ENCODE peak calls at places on chromosomes 7 and 10, in four cellular contexts. One of them, this sample, is unnamed.
A peak's percentile ranks its signal among the peaks of the same experiment; 100 is the strongest.

GRCh38 chr10:128629111-128630096 is 503.2 kb upstream of the MKI67 start:
- DNase-seq in neural progenitor cell: no peak
- DNase-seq in fibroblast of lung: no peak
- DNase-seq in mammary epithelial cell: peak; percentile 98
- DNase-seq in this sample: no peak

GRCh38 chr7:136523581-136523980 is 344.9 kb upstream of the CHRM2 start:
- DNase-seq in neural progenitor cell: no peak
- DNase-seq in fibroblast of lung: no peak
- DNase-seq in mammary epithelial cell: no peak
- DNase-seq in this sample: no peak

GRCh38 chr7:17139081-17139480 is 159.4 kb upstream of the AHR start:
- DNase-seq in neural progenitor cell: no peak
- DNase-seq in fibroblast of lung: no peak
- DNase-seq in mammary epithelial cell: no peak
- DNase-seq in this sample: no peak

GRCh38 chr7:90709501-90710465 is 113.7 kb downstream of the CDK14 start:
- DNase-seq in neural progenitor cell: no peak
- DNase-seq in fibroblast of lung: peak; percentile 71
- DNase-seq in mammary epithelial cell: peak; percentile 9
- DNase-seq in this sample: peak; percentile 81

GRCh38 chr7:101161692-101162461 is 3.5 kb downstream of the VGF start:
- DNase-seq in neural progenitor cell: peak; percentile 46
- DNase-seq in fibroblast of lung: no peak
- DNase-seq in mammary epithelial cell: no peak
- DNase-seq in this sample: no peak

GRCh38 chr10:120283093-120283492 is 173.9 kb upstream of the PLPP4 start:
- DNase-seq in neural progenitor cell: no peak
- DNase-seq in fibroblast of lung: no peak
- DNase-seq in mammary epithelial cell: no peak
- DNase-seq in this sample: no peak

GRCh38 chr10:14259696-14260595 is 70.8 kb downstream of the FRMD4A start:
- DNase-seq in neural progenitor cell: no peak
- DNase-seq in fibroblast of lung: peak; percentile 71
- DNase-seq in mammary epithelial cell: no peak
- DNase-seq in this sample: no peak

GRCh38 chr7:86504229-86504628 is 139.5 kb upstream of the GRM3 start:
- DNase-seq in neural progenitor cell: no peak
- DNase-seq in fibroblast of lung: no peak
- DNase-seq in mammary epithelial cell: no peak
- DNase-seq in this sample: no peak

GRCh38 chr7:82362129-82362528 is 81.4 kb downstream of the CACNA2D1 start:
- DNase-seq in neural progenitor cell: no peak
- DNase-seq in fibroblast of lung: peak; percentile 44
- DNase-seq in mammary epithelial cell: peak; percentile 38
- DNase-seq in this sample: no peak

GRCh38 chr10:128892005-128892404 is 575.0 kb upstream of the MGMT start:
- DNase-seq in neural progenitor cell: no peak
- DNase-seq in fibroblast of lung: no peak
- DNase-seq in mammary epithelial cell: no peak
- DNase-seq in this sample: no peak

GRCh38 chr10:14736043-14736442 is 38.7 kb downstream of the FAM107B start:
- DNase-seq in neural progenitor cell: no peak
- DNase-seq in fibroblast of lung: no peak
- DNase-seq in mammary epithelial cell: no peak
- DNase-seq in this sample: no peak

GRCh38 chr10:79375321-79376077 is 28.2 kb downstream of the PPIF start:
- DNase-seq in neural progenitor cell: no peak
- DNase-seq in fibroblast of lung: no peak
- DNase-seq in mammary epithelial cell: peak; percentile 35
- DNase-seq in this sample: no peak

GRCh38 chr7:27782849-27783248 is 42.9 kb downstream of the TAX1BP1 start:
- DNase-seq in neural progenitor cell: no peak
- DNase-seq in fibroblast of lung: no peak
- DNase-seq in mammary epithelial cell: peak; percentile 56
- DNase-seq in this sample: peak; percentile 60

GRCh38 chr10:115665549-115665948 is 572.4 kb downstream of the ATRNL1 start:
- DNase-seq in neural progenitor cell: no peak
- DNase-seq in fibroblast of lung: peak; percentile 1
- DNase-seq in mammary epithelial cell: no peak
- DNase-seq in this sample: no peak

GRCh38 chr7:102413071-102413470 is 16.9 kb downstream of the PRKRIP1 start:
- DNase-seq in neural progenitor cell: no peak
- DNase-seq in fibroblast of lung: no peak
- DNase-seq in mammary epithelial cell: no peak
- DNase-seq in this sample: no peak

GRCh38 chr7:141920281-141920680 is 4.1 kb downstream of the OR9A4 start:
- DNase-seq in neural progenitor cell: no peak
- DNase-seq in fibroblast of lung: no peak
- DNase-seq in mammary epithelial cell: peak; percentile 82
- DNase-seq in this sample: no peak

GRCh38 chr10:128759174-128759573 is 633.0 kb upstream of the MKI67 start:
- DNase-seq in neural progenitor cell: no peak
- DNase-seq in fibroblast of lung: no peak
- DNase-seq in mammary epithelial cell: no peak
- DNase-seq in this sample: no peak

GRCh38 chr10:103916254-103916653 is 1.7 kb downstream of the STN1 start:
- DNase-seq in neural progenitor cell: no peak
- DNase-seq in fibroblast of lung: no peak
- DNase-seq in mammary epithelial cell: peak; percentile 11
- DNase-seq in this sample: no peak

GRCh38 chr7:147438216-147438615 is 1152.3 kb upstream of the C7orf33 start:
- DNase-seq in neural progenitor cell: no peak
- DNase-seq in fibroblast of lung: no peak
- DNase-seq in mammary epithelial cell: no peak
- DNase-seq in this sample: no peak

GRCh38 chr10:97067716-97068391 is 117.9 kb downstream of the SLIT1 start:
- DNase-seq in neural progenitor cell: peak; percentile 56
- DNase-seq in fibroblast of lung: no peak
- DNase-seq in mammary epithelial cell: no peak
- DNase-seq in this sample: no peak

GRCh38 chr7:157885140-157885539 is 548.3 kb downstream of the DNAJB6 start:
- DNase-seq in neural progenitor cell: no peak
- DNase-seq in fibroblast of lung: no peak
- DNase-seq in mammary epithelial cell: no peak
- DNase-seq in this sample: no peak

GRCh38 chr10:7436490-7437100 is 25.8 kb upstream of the SFMBT2 start:
- DNase-seq in neural progenitor cell: no peak
- DNase-seq in fibroblast of lung: peak; percentile 32
- DNase-seq in mammary epithelial cell: no peak
- DNase-seq in this sample: no peak

GRCh38 chr7:157703131-157703530 is 366.3 kb downstream of the DNAJB6 start:
- DNase-seq in neural progenitor cell: no peak
- DNase-seq in fibroblast of lung: no peak
- DNase-seq in mammary epithelial cell: no peak
- DNase-seq in this sample: no peak

GRCh38 chr7:149772236-149772820 is 1.1 kb downstream of the ZNF467 start:
- DNase-seq in neural progenitor cell: peak; percentile 65
- DNase-seq in fibroblast of lung: no peak
- DNase-seq in mammary epithelial cell: no peak
- DNase-seq in this sample: no peak

GRCh38 chr10:100881552-100882250 is 31.1 kb upstream of the SLF2 start:
- DNase-seq in neural progenitor cell: no peak
- DNase-seq in fibroblast of lung: no peak
- DNase-seq in mammary epithelial cell: no peak
- DNase-seq in this sample: no peak

GRCh38 chr7:82257118-82257695 is 186.4 kb downstream of the CACNA2D1 start:
- DNase-seq in neural progenitor cell: no peak
- DNase-seq in fibroblast of lung: no peak
- DNase-seq in mammary epithelial cell: no peak
- DNase-seq in this sample: no peak

GRCh38 chr7:142799483-142799882 is 28.7 kb downstream of the PRSS2 start:
- DNase-seq in neural progenitor cell: no peak
- DNase-seq in fibroblast of lung: no peak
- DNase-seq in mammary epithelial cell: no peak
- DNase-seq in this sample: no peak

GRCh38 chr7:78232806-78233205 is 434.2 kb downstream of the PHTF2 start:
- DNase-seq in neural progenitor cell: no peak
- DNase-seq in fibroblast of lung: no peak
- DNase-seq in mammary epithelial cell: no peak
- DNase-seq in this sample: no peak

GRCh38 chr10:12358863-12359647 is 9.7 kb downstream of the CAMK1D start:
- DNase-seq in neural progenitor cell: peak; percentile 30
- DNase-seq in fibroblast of lung: no peak
- DNase-seq in mammary epithelial cell: no peak
- DNase-seq in this sample: no peak
- H3K9ac ChIP-seq in neural progenitor cell: no peak overlapping the region
- H3K9ac ChIP-seq in fibroblast of lung: no peak overlapping the region
- H3K9ac ChIP-seq in mammary epithelial cell: no peak overlapping the region
- H3K9ac ChIP-seq in this sample: no peak overlapping the region

GRCh38 chr7:116592445-116592844 is 67.6 kb downstream of the CAV1 start:
- DNase-seq in neural progenitor cell: no peak
- DNase-seq in fibroblast of lung: no peak
- DNase-seq in mammary epithelial cell: no peak
- DNase-seq in this sample: peak; percentile 96
- TF ChIP-seq EZH2 in neural progenitor cell: no peak
- TF ChIP-seq EZH2 in fibroblast of lung: no peak
- TF ChIP-seq EZH2 in mammary epithelial cell: no peak
- TF ChIP-seq EZH2 in this sample: no peak

DNA sequence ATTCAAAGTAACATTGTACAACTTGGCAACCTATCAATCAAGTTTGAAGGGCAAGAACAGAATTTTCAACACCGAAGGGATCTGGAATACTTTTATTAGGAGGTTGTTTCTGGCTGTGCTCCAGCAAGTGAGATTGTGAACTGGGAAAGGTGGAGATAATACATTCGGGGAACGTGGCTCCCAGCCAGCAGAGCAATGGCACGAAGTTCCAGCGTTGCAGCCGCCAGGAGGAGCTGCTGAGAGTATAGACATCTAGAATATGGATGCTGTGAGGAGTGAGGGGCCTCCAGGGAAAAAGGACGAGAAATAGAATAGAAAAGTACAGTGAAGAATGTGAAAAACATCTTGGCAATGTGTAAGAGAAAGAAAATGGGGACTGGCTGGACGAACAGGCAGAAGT is 69.5 kb downstream of the TCERG1L start:
- DNase-seq in neural progenitor cell: peak; percentile 77
- DNase-seq in fibroblast of lung: no peak
- DNase-seq in mammary epithelial cell: no peak
- DNase-seq in this sample: no peak
- TF ChIP-seq CTCF in neural progenitor cell: peak; percentile 72
- TF ChIP-seq CTCF in fibroblast of lung: no peak
- TF ChIP-seq CTCF in mammary epithelial cell: no peak
- TF ChIP-seq CTCF in this sample: no peak

DNA sequence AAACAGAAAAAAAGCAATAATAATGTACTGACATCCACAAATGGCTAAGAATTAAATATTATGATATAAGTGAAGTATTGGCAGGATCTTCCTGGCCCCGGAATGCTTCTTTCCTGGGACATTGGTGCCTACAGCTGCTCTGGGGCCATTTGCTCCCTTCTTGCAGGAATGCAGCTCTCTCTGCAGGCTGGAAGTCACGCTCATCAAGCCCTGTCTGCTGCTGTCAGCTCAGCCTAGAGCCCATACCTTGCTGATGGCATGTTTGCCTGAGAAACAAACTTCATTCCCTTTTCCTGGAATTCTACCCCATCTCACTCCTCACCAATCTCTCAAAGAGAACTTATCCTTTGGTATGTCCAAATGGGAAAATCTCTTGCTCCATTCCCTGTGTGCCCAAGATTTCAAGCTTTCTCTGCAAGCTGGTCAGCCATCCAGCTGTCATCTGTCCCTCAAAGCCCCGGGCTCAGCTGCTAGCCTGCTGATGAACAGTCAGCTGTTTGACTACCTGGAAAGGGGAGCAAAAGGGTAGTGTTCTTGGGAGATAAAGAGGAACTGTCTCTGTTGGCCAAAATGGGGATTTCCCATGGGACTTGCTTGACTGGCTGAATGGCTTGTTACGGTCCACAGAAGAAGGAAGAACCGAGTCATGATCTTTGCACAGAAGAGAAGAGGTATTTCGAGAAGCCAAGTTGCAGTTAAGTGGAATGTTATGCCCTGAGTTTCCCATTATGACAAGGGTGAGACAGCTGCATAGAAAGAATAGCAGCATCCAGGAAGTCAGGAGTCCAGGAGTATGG is 12.0 kb upstream of the RASSF4 start:
- DNase-seq in neural progenitor cell: no peak
- DNase-seq in fibroblast of lung: no peak
- DNase-seq in mammary epithelial cell: peak; percentile 43
- DNase-seq in this sample: no peak
- H3K9ac ChIP-seq in neural progenitor cell: no peak overlapping the region
- H3K9ac ChIP-seq in fibroblast of lung: no peak overlapping the region
- H3K9ac ChIP-seq in mammary epithelial cell: no peak overlapping the region
- H3K9ac ChIP-seq in this sample: no peak overlapping the region

GRCh38 chr7:155461631-155462030 is 3.7 kb downstream of the EN2 start:
- DNase-seq in neural progenitor cell: no peak
- DNase-seq in fibroblast of lung: no peak
- DNase-seq in mammary epithelial cell: no peak
- DNase-seq in this sample: no peak

GRCh38 chr7:155460926-155461613 is 3.1 kb downstream of the EN2 start:
- DNase-seq in neural progenitor cell: no peak
- DNase-seq in fibroblast of lung: no peak
- DNase-seq in mammary epithelial cell: no peak
- DNase-seq in this sample: no peak

GRCh38 chr7:155463114-155463811 is 5.3 kb downstream of the EN2 start:
- DNase-seq in neural progenitor cell: peak; percentile 46
- DNase-seq in fibroblast of lung: no peak
- DNase-seq in mammary epithelial cell: no peak
- DNase-seq in this sample: no peak

GRCh38 chr7:155464183-155464582 is 6.3 kb downstream of the EN2 start:
- DNase-seq in neural progenitor cell: no peak
- DNase-seq in fibroblast of lung: no peak
- DNase-seq in mammary epithelial cell: no peak
- DNase-seq in this sample: no peak

GRCh38 chr7:155462163-155462735 is 4.3 kb downstream of the EN2 start:
- DNase-seq in neural progenitor cell: no peak
- DNase-seq in fibroblast of lung: no peak
- DNase-seq in mammary epithelial cell: no peak
- DNase-seq in this sample: no peak
- TF ChIP-seq EZH2 in neural progenitor cell: peak; percentile 89
- TF ChIP-seq EZH2 in fibroblast of lung: peak; percentile 39
- TF ChIP-seq EZH2 in mammary epithelial cell: no peak
- TF ChIP-seq EZH2 in this sample: peak; percentile 40

GRCh38 chr7:29639386-29639785 is 75.8 kb downstream of the PRR15 start:
- DNase-seq in neural progenitor cell: no peak
- DNase-seq in fibroblast of lung: no peak
- DNase-seq in mammary epithelial cell: no peak
- DNase-seq in this sample: no peak

GRCh38 chr7:29641651-29642050 is 78.0 kb downstream of the PRR15 start:
- DNase-seq in neural progenitor cell: no peak
- DNase-seq in fibroblast of lung: no peak
- DNase-seq in mammary epithelial cell: no peak
- DNase-seq in this sample: peak; percentile 16

GRCh38 chr7:29639887-29640600 is 76.4 kb downstream of the PRR15 start:
- DNase-seq in neural progenitor cell: no peak
- DNase-seq in fibroblast of lung: no peak
- DNase-seq in mammary epithelial cell: no peak
- DNase-seq in this sample: no peak

GRCh38 chr7:29637374-29637773 is 73.7 kb downstream of the PRR15 start:
- DNase-seq in neural progenitor cell: no peak
- DNase-seq in fibroblast of lung: no peak
- DNase-seq in mammary epithelial cell: no peak
- DNase-seq in this sample: no peak

GRCh38 chr7:29636009-29636351 is 72.3 kb downstream of the PRR15 start:
- DNase-seq in neural progenitor cell: no peak
- DNase-seq in fibroblast of lung: no peak
- DNase-seq in mammary epithelial cell: no peak
- DNase-seq in this sample: no peak
- TF ChIP-seq CTCF in neural progenitor cell: no peak
- TF ChIP-seq CTCF in fibroblast of lung: no peak
- TF ChIP-seq CTCF in mammary epithelial cell: no peak
- TF ChIP-seq CTCF in this sample: no peak

GRCh38 chr7:155800741-155801267 is 11.5 kb downstream of the SHH start:
- DNase-seq in neural progenitor cell: no peak
- DNase-seq in fibroblast of lung: no peak
- DNase-seq in mammary epithelial cell: no peak
- DNase-seq in this sample: no peak
- H3K9ac ChIP-seq in neural progenitor cell: no peak overlapping the region
- H3K9ac ChIP-seq in fibroblast of lung: no peak overlapping the region
- H3K9ac ChIP-seq in mammary epithelial cell: no peak overlapping the region
- H3K9ac ChIP-seq in this sample: no peak overlapping the region

This sample was measured in endothelial cell of umbilical vein.